ENCODE peak calls at places on chromosomes 6 and 20, in seven cellular contexts. R is body of pancreas, A is A549, N is esophagus squamous epithelium, Z is spleen, F is right lobe of liver, H is heart left ventricle. W is an unnamed sample.

GRCh38 chr6:159252955-159253508 is 83.8 kb downstream of the FNDC1 start:
- DNase-seq in R (no peak), A (peak; percentile 32), N (no peak), Z (no peak), F (no peak), H (no peak), W (peak; percentile 33)

GRCh38 chr6:156862711-156863110 is 85.5 kb downstream of the ARID1B start:
- DNase-seq in R (no peak), A (no peak), N (no peak), Z (no peak), F (no peak), H (no peak), W (no peak)

GRCh38 chr20:14785065-14785743 is 447.8 kb upstream of the FLRT3 start:
- DNase-seq in R (no peak), A (no peak), N (no peak), Z (no peak), F (no peak), H (no peak), W (no peak)

GRCh38 chr6:33694401-33694931 is 17.0 kb downstream of the UQCC2 start:
- DNase-seq in R (no peak), A (peak; percentile 33), N (no peak), Z (peak; percentile 87), F (no peak), H (no peak), W (peak; percentile 80)

GRCh38 chr6:143594647-143595046 is 83.1 kb upstream of the PHACTR2 start:
- DNase-seq in R (no peak), A (no peak), N (no peak), Z (no peak), F (no peak), H (no peak), W (no peak)

GRCh38 chr6:157074969-157075368 is 248.3 kb downstream of the TMEM242 start:
- DNase-seq in R (no peak), A (no peak), N (no peak), Z (no peak), F (no peak), H (no peak), W (no peak)

GRCh38 chr20:25286917-25287316 is 39.0 kb downstream of the PYGB start:
- DNase-seq in R (peak; percentile 4), A (no peak), N (no peak), Z (peak; percentile 62), F (peak; percentile 22), H (peak; percentile 23), W (no peak)

GRCh38 chr20:40634891-40635290 is 54.1 kb downstream of the MAFB start:
- DNase-seq in R (no peak), A (no peak), N (no peak), Z (no peak), F (peak; percentile 46), H (no peak), W (no peak)

GRCh38 chr20:17616480-17617211 is 46.8 kb downstream of the DSTN start:
- DNase-seq in R (no peak), A (no peak), N (no peak), Z (peak; percentile 74), F (peak; percentile 42), H (peak; percentile 54), W (no peak)

GRCh38 chr6:126625019-126625418 is 285.1 kb downstream of the CENPW start:
- DNase-seq in R (no peak), A (peak; percentile 5), N (no peak), Z (no peak), F (no peak), H (no peak), W (no peak)

GRCh38 chr6:127879685-127880084 is 21.2 kb downstream of the THEMIS start:
- DNase-seq in R (no peak), A (no peak), N (no peak), Z (peak; percentile 62), F (no peak), H (peak; percentile 46), W (peak; percentile 5)

GRCh38 chr6:90644492-90644891 is 57.6 kb upstream of the MAP3K7 start:
- DNase-seq in R (no peak), A (no peak), N (no peak), Z (no peak), F (no peak), H (no peak), W (no peak)

GRCh38 chr6:157552171-157552747 is 171.3 kb downstream of the ZDHHC14 start:
- DNase-seq in R (no peak), A (no peak), N (no peak), Z (no peak), F (no peak), H (no peak), W (no peak)

GRCh38 chr6:30616811-30617564 is at the start of gene PPP1R10:
- DNase-seq in R (peak; percentile 99), A (peak; percentile 99), N (peak; percentile 97), Z (peak; percentile 98), F (peak; percentile 99), H (peak; percentile 97), W (peak; percentile 79)
- TF ChIP-seq POLR2A in R (peak; percentile 100), A (peak; percentile 89), N (peak; percentile 98), Z (peak; percentile 98), F (peak; percentile 99), H (peak; percentile 99), W (peak; percentile 83)

DNA sequence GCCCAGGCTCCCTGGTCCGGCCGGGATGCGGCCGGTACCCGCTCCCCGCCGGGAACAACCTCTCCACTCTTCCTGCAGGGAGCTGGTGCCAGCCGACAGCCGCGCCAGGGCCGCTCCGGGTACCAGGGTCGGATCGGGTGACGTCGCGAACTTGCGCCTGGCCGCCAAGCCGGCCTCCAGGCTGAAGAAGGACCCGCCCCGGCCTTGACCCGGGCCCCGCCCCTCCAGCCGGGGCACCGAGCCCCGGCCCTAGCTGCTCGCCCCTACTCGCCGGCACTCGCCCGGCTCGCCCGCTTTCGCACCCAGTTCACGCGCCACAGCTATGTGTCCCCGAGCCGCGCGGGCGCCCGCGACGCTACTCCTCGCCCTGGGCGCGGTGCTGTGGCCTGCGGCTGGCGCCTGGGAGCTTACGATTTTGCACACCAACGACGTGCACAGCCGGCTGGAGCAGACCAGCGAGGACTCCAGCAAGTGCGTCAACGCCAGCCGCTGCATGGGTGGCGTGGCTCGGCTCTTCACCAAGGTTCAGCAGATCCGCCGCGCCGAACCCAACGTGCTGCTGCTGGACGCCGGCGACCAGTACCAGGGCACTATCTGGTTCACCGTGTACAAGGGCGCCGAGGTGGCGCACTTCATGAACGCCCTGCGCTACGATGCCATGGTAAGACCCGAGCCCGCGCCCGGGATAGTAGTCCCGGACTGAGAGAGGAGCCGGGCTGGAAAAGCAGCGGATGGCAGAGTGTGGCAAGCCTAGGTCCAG is at the start of gene NT5E:
- DNase-seq in R (peak; percentile 43), A (peak; percentile 77), N (no peak), Z (peak; percentile 91), F (peak; percentile 95), H (peak; percentile 82), W (peak; percentile 44)
- TF ChIP-seq POLR2A in R (peak; percentile 12), A (peak; percentile 58), N (no peak), Z (no peak), F (peak; percentile 76), H (no peak), W (peak; percentile 59)

GRCh38 chr20:50303573-50304500 is 113.2 kb downstream of the CEBPB start:
- DNase-seq in R (peak; percentile 68), A (no peak), N (no peak), Z (peak; percentile 66), F (peak; percentile 87), H (peak; percentile 88), W (no peak)

GRCh38 chr20:50304883-50305635 is 114.4 kb downstream of the CEBPB start:
- DNase-seq in R (peak; percentile 53), A (no peak), N (no peak), Z (peak; percentile 75), F (peak; percentile 95), H (peak; percentile 92), W (no peak)

GRCh38 chr20:50304501-50304856 is 113.8 kb downstream of the CEBPB start:
- DNase-seq in R (no peak), A (no peak), N (no peak), Z (peak; percentile 63), F (peak; percentile 85), H (peak; percentile 88), W (no peak)

GRCh38 chr20:50306478-50307423 is 116.1 kb downstream of the CEBPB start:
- DNase-seq in R (no peak), A (no peak), N (no peak), Z (peak; percentile 49), F (no peak), H (no peak), W (no peak)

DNA sequence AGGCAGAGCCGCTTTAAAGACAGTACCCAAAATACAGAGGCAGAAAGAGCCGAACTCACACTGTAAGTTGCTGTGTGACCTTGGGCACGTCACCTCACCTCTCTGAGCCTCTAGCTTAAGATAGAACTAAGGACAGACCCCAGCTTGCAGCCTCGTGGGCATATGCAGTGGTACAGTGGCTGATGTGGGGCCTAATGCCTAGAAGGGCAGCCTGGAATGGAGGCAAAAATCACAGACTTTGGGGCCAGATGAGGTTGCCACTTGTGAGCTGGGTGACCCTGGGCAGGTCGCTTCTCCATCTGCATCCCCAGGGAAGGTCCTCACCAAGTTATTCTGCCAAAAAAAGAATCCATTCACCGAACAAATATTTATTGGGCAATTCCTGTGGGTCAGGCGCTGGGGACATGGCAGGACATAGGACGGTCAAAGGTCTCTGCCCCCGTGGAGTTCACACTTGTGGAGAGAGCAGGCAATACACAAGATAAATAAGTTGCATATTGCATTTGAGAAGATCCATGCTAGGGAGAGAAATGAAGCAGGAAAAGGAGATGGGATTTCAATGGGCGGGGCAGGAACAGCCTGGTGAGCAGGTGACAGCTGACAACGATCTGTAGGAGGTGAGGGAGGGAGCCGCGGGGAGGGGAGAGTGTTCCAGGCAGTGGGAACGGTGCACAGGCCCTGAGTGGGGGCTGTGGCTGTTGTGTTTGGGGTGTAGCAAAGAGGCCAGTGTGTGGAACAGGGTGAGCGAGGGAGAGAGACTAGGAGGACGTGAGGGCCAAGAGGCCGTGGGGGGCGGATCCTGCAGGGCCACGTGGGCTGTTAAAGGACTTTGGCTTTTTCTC is 115.2 kb downstream of the CEBPB start:
- DNase-seq in R (no peak), A (peak; percentile 80), N (no peak), Z (peak; percentile 69), F (peak; percentile 92), H (no peak), W (no peak)
- TF ChIP-seq POLR2A in R (no peak), A (no peak), N (no peak), Z (no peak), F (peak; percentile 88), H (no peak), W (no peak)

DNA sequence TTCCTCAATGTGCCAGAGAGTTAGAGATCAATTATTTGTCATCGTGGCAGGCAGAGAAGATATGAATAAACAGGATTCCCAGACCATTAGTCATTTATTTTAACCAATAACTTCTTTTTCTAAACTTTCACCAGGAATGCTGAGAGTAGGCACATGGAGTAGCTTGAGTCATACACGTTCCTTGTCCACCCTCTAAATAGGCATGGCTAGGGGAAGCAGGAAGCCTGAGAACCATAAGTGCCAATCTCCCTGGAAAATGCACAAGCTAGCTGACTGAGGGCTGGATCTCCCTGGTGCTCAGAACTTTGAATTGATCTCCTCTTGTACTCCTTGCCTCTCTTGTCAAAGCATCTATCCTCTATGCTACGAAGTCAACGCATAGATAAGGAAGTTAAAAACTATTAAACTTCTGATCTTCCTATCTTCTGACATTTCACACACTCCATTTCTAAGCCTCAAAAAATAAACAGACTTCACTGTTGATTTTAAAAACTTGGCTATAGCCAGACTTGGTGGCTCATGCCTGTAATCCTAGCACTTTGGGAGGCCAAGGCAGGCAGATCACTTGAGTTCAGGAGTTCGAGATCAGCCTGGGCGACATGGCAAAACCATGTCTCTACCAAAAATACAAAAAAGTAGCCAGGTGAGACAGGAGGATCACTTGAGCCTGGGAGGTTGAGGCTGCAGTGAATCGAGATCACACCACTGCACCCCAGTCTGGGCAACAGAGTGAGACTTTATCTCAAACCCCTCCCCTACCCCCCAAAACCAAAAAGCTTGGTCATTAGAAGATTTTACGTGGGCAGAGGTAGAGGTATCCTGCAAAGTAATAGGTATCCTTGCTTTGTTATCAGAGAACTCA is 11.8 kb downstream of the ADTRP start:
- DNase-seq in R (no peak), A (peak; percentile 87), N (no peak), Z (no peak), F (no peak), H (no peak), W (peak; percentile 59)
- TF ChIP-seq POLR2A in R (peak; percentile 3), A (no peak), N (no peak), Z (no peak), F (no peak), H (no peak), W (no peak)